ENCODE peak calls at places on chromosomes 7 and 10, in ten cellular contexts. P is GM06990; C is CD4-positive, CD25-positive, alpha-beta regulatory T cell; K is mucosa of descending colon; G is neuronal stem cell; D is osteoblast; F is HepG2; W is naive thymus-derived CD4-positive, alpha-beta T cell; O is GM23338; J is CD8-positive, alpha-beta memory T cell. Z is an unnamed sample.

GRCh38 chr10:128011059-128011979 is 104.4 kb downstream of the PTPRE start:
- DNase-seq in O (peak; percentile 84), J (peak; percentile 80), G (peak; percentile 75), W (peak; percentile 72), P (peak; percentile 73), C (peak; percentile 86), D (peak; percentile 96), K (peak; percentile 88), F (peak; percentile 43), Z (peak; percentile 87)

GRCh38 chr7:40922316-40922670 is 780.6 kb downstream of the INHBA start:
- DNase-seq in J (no peak), C (no peak), O (no peak), D (peak; percentile 85), W (no peak), K (no peak), P (no peak), G (no peak), F (no peak), Z (no peak)

GRCh38 chr7:2000801-2001321 is 231.9 kb downstream of the MAD1L1 start:
- DNase-seq in J (no peak), O (no peak), P (no peak), K (no peak), F (no peak), D (no peak), C (no peak), G (no peak), W (no peak), Z (no peak)

GRCh38 chr7:135962802-135963201 is 14.4 kb downstream of the MTPN start:
- DNase-seq in F (peak; percentile 11), P (no peak), W (no peak), C (no peak), J (no peak), K (no peak), G (no peak), D (no peak), O (no peak), Z (no peak)

GRCh38 chr7:6725003-6725402 is 18.3 kb upstream of the ZNF12 start:
- DNase-seq in J (no peak), W (no peak), G (no peak), K (peak; percentile 15), O (no peak), D (no peak), P (peak; percentile 79), C (no peak), F (no peak), Z (no peak)

GRCh38 chr10:456486-456885 is 233.0 kb downstream of the DIP2C start:
- DNase-seq in W (no peak), K (no peak), P (no peak), O (no peak), G (no peak), J (no peak), D (no peak), F (no peak), C (no peak), Z (no peak)

GRCh38 chr10:3691482-3691881 is 93.5 kb downstream of the KLF6 start:
- DNase-seq in G (no peak), F (no peak), P (no peak), C (no peak), K (no peak), W (no peak), O (no peak), J (no peak), D (no peak), Z (no peak)

GRCh38 chr7:21338728-21339164 is 89.1 kb upstream of the SP4 start:
- DNase-seq in C (peak; percentile 11), O (no peak), J (peak; percentile 55), K (no peak), D (no peak), F (no peak), P (no peak), G (no peak), W (no peak), Z (no peak)

GRCh38 chr7:44720301-44720700 is 28.3 kb upstream of the ZMIZ2 start:
- DNase-seq in P (no peak), C (no peak), W (no peak), F (no peak), K (no peak), J (no peak), O (no peak), D (no peak), G (no peak), Z (no peak)

GRCh38 chr10:29048506-29048905 is 240.4 kb upstream of the LYZL1 start:
- DNase-seq in O (no peak), K (no peak), G (no peak), W (no peak), P (no peak), C (no peak), D (no peak), J (no peak), F (no peak), Z (no peak)

GRCh38 chr7:35430547-35431153 is 176.8 kb upstream of the TBX20 start:
- DNase-seq in J (no peak), P (no peak), K (no peak), O (peak; percentile 63), F (peak; percentile 11), W (no peak), D (no peak), G (no peak), C (no peak), Z (peak; percentile 11)
- H3K36me3 ChIP-seq in J (no peaks in the 10 kb centered on the region), P (no peaks in the 10 kb centered on the region), K (no peaks in the 10 kb centered on the region), O (peaks cover 10% of the 10 kb centered on the region), F (no peaks in the 10 kb centered on the region), W (no peaks in the 10 kb centered on the region), D (no peaks in the 10 kb centered on the region), G (no peaks in the 10 kb centered on the region), C (no peaks in the 10 kb centered on the region), Z (no peaks in the 10 kb centered on the region)

DNA sequence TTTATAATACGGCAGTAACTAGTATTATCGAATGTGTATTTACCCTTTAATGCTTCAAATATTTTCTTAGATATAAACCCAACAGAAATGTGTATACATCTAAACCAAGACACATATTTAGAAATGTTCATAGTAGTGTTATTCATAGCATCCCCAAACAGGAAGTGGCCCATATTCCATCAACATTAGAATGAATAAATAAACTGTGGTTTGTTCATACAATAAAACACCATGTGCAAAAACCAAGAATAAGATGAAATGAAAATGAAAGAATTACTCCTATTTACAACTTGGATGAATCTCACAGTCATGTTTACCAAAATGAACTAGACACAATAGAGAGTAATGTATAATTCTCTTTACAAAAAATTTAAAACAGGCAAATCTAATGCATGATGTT is 9.2 kb upstream of the CAV2 start:
- DNase-seq in P (no peak), C (no peak), K (no peak), J (no peak), F (no peak), W (no peak), O (no peak), D (no peak), G (no peak), Z (no peak)
- H3K36me3 ChIP-seq in P (no peaks in the 10 kb centered on the region), C (no peaks in the 10 kb centered on the region), K (no peaks in the 10 kb centered on the region), J (no peaks in the 10 kb centered on the region), F (no peaks in the 10 kb centered on the region), W (no peaks in the 10 kb centered on the region), O (no peaks in the 10 kb centered on the region), D (no peaks in the 10 kb centered on the region), G (no peaks in the 10 kb centered on the region), Z (no peaks in the 10 kb centered on the region)

DNA sequence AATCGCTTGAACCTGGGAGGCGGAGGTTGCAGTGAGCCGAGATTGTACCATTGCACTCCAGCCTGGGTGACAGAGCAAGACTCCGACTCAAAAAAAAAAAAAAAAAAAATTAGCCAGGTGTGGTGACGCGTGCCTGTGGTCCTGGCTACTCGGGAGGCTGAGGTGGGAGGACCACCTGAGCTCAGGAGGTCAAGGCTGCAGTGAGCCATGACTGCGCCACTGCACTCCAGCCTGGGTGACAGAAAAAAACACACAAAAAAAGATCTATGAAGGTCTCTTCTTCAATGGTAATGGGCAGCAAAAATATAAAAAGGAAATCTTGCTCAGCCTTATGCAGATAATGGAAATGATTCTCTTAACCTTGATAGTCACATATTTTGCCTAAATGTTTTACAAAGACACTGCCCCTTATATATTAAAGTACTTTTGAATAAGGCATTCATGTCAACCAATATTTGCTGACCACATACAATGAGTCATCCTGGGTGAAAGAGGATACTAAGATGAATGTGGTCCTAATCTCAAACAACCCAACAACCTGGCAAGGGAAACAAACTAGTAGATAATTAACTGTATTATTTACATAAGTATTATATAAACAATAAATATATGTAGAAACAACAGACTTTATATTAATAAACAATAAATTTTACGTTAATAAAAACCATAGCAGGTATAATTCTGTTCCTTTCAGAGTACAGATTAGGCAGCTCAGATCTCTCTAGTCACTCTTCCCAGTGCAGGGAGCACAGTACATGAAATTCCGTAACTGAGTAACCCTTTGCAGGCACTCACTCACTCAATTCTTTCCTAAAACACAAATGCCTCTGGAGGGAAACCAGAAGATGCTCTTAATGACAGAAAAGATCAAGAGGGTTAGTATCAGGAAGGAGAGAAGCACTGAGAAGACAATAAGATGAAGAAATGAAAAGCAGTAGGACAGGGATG is 8.1 kb downstream of the TOMM7 start:
- DNase-seq in K (no peak), G (no peak), C (no peak), D (peak; percentile 91), O (no peak), J (no peak), W (no peak), P (no peak), F (peak; percentile 84), Z (no peak)
- H3K36me3 ChIP-seq in K (no peaks in the 10 kb centered on the region), G (peaks cover 8% of the 10 kb centered on the region), C (peaks cover 54% of the 10 kb centered on the region), D (peaks cover 64% of the 10 kb centered on the region), O (peaks cover 19% of the 10 kb centered on the region), J (peaks cover 9% of the 10 kb centered on the region), W (no peaks in the 10 kb centered on the region), P (peaks cover 6% of the 10 kb centered on the region), F (peaks cover 40% of the 10 kb centered on the region), Z (peaks cover 55% of the 10 kb centered on the region)

GRCh38 chr7:103528152-103528551 is 82.1 kb upstream of the SLC26A5 start:
- DNase-seq in C (no peak), J (no peak), F (no peak), W (no peak), O (no peak), D (no peak), P (no peak), G (no peak), K (no peak), Z (no peak)

GRCh38 chr7:103521917-103522316 is 75.9 kb upstream of the SLC26A5 start:
- DNase-seq in O (peak; percentile 12), P (no peak), W (no peak), J (no peak), F (no peak), G (no peak), C (no peak), D (no peak), K (no peak), Z (no peak)

GRCh38 chr7:103524042-103524907 is 78.3 kb upstream of the SLC26A5 start:
- DNase-seq in F (peak; percentile 3), C (no peak), O (peak; percentile 49), J (no peak), D (no peak), P (no peak), W (no peak), G (peak; percentile 29), K (no peak), Z (no peak)
- H3K36me3 ChIP-seq in F (peaks cover 20% of the 10 kb centered on the region), C (no peaks in the 10 kb centered on the region), O (no peaks in the 10 kb centered on the region), J (no peaks in the 10 kb centered on the region), D (no peaks in the 10 kb centered on the region), P (no peaks in the 10 kb centered on the region), W (no peaks in the 10 kb centered on the region), G (no peaks in the 10 kb centered on the region), K (no peaks in the 10 kb centered on the region), Z (no peaks in the 10 kb centered on the region)

Z was measured in DND-41.